ENCODE peak calls at places on chromosomes 6 and 20, in four cellular contexts. H, J, M and R are unnamed samples.
A peak's percentile ranks its signal among the peaks of the same experiment; 100 is the strongest.

GRCh38 chr6:46816626-46817025 is 23.4 kb downstream of the MEP1A start:
- DNase-seq in M (no peak), J (no peak), H (no peak), R (no peak)

GRCh38 chr6:97459986-97460385 is 177.0 kb upstream of the MMS22L start:
- DNase-seq in M (no peak), H (no peak), J (no peak), R (no peak)

GRCh38 chr6:40295251-40295949 is 291.8 kb downstream of the LRFN2 start:
- DNase-seq in H (no peak), M (no peak), J (no peak), R (no peak)

GRCh38 chr20:36481380-36482043 is 59.8 kb upstream of the MYL9 start:
- DNase-seq in H (no peak), J (no peak), M (no peak), R (no peak)

GRCh38 chr6:147674093-147674492 is 165.6 kb downstream of the SAMD5 start:
- DNase-seq in H (no peak), J (no peak), M (no peak), R (no peak)

GRCh38 chr20:57633945-57634491 is 13.8 kb upstream of the ZBP1 start:
- DNase-seq in J (no peak), H (peak; percentile 67), M (no peak), R (no peak)

GRCh38 chr6:72911463-72912153 is 289.7 kb downstream of the KCNQ5 start:
- DNase-seq in H (no peak), J (no peak), M (no peak), R (no peak)

GRCh38 chr20:62804632-62805364 is at the start of gene OGFR:
- DNase-seq in M (peak; percentile 55), H (peak; percentile 75), J (peak; percentile 62), R (no peak)

GRCh38 chr6:27791182-27791939 is 120.8 kb downstream of the OR2B2 start:
- DNase-seq in H (no peak), M (peak; percentile 86), J (peak; percentile 10), R (peak; percentile 53)

GRCh38 chr6:208973-209372 is 83.3 kb upstream of the DUSP22 start:
- DNase-seq in M (no peak), J (no peak), H (no peak), R (no peak)

GRCh38 chr6:15892369-15892768 is 229.5 kb upstream of the DTNBP1 start:
- DNase-seq in M (no peak), H (no peak), J (no peak), R (no peak)

GRCh38 chr6:119442776-119443184 is 93.2 kb upstream of the MAN1A1 start:
- DNase-seq in M (no peak), J (no peak), H (no peak), R (no peak)

GRCh38 chr6:8084586-8084985 is 17.8 kb downstream of the EEF1E1 start:
- DNase-seq in J (no peak), M (no peak), H (no peak), R (no peak)

GRCh38 chr6:112636650-112637260 is 289.6 kb downstream of the RFPL4B start:
- DNase-seq in H (no peak), J (no peak), M (peak; percentile 77), R (peak; percentile 55)

GRCh38 chr6:95572098-95572497 is 5.2 kb upstream of the MANEA start:
- DNase-seq in J (no peak), H (no peak), M (no peak), R (no peak)

GRCh38 chr20:8562356-8562755 is 430.3 kb downstream of the PLCB1 start:
- DNase-seq in H (no peak), M (no peak), J (no peak), R (no peak)

GRCh38 chr6:43937236-43938177 is 167.5 kb downstream of the VEGFA start:
- DNase-seq in H (no peak), M (no peak), J (peak; percentile 96), R (no peak)

GRCh38 chr6:87623248-87623647 is 33.3 kb downstream of the ORC3 start:
- DNase-seq in J (no peak), M (no peak), H (no peak), R (peak; percentile 23)

GRCh38 chr6:13177617-13178506 is 150.5 kb downstream of the TBC1D7 start:
- DNase-seq in J (no peak), M (no peak), H (no peak), R (no peak)

GRCh38 chr6:139882977-139883728 is 508.7 kb upstream of the CITED2 start:
- DNase-seq in J (peak; percentile 59), H (no peak), M (peak; percentile 15), R (no peak)

GRCh38 chr6:121305957-121306607 is 28.2 kb downstream of the TBC1D32 start:
- DNase-seq in H (no peak), J (peak; percentile 50), M (no peak), R (no peak)

GRCh38 chr6:134577998-134578397 is 260.1 kb upstream of the SGK1 start:
- DNase-seq in H (no peak), J (peak; percentile 16), M (no peak), R (no peak)

GRCh38 chr6:161434921-161435411 is 161.1 kb upstream of the AGPAT4 start:
- DNase-seq in M (peak; percentile 83), J (no peak), H (no peak), R (peak; percentile 93)

GRCh38 chr6:29762051-29762450 is 38.8 kb downstream of the HLA-F start:
- DNase-seq in M (no peak), J (no peak), H (no peak), R (no peak)

GRCh38 chr20:9214676-9215075 is 145.8 kb downstream of the PLCB4 start:
- DNase-seq in M (no peak), J (no peak), H (no peak), R (peak; percentile 93)

GRCh38 chr6:54654376-54654775 is 192.2 kb upstream of the FAM83B start:
- DNase-seq in J (no peak), H (no peak), M (no peak), R (no peak)

GRCh38 chr20:11952621-11953020 is 34.9 kb downstream of the BTBD3 start:
- DNase-seq in M (no peak), H (no peak), J (no peak), R (no peak)

GRCh38 chr6:55293116-55293515 is 34.2 kb upstream of the GFRAL start:
- DNase-seq in H (no peak), M (no peak), J (peak; percentile 5), R (no peak)

GRCh38 chr6:32879691-32880090 is 25.7 kb downstream of the PSMB9 start:
- DNase-seq in H (no peak), M (no peak), J (no peak), R (no peak)

GRCh38 chr6:39887692-39888450 is 46.4 kb downstream of the MOCS1 start:
- DNase-seq in M (peak; percentile 80), H (no peak), J (peak; percentile 28), R (peak; percentile 59)

GRCh38 chr20:37364013-37364926 is 18.3 kb downstream of the SRC start:
- DNase-seq in M (no peak), H (no peak), J (no peak), R (no peak)

GRCh38 chr20:15867899-15868298 is 705.3 kb downstream of the KIF16B start:
- DNase-seq in M (no peak), H (no peak), J (no peak), R (no peak)

GRCh38 chr6:81792826-81793225 is 40.3 kb upstream of the TENT5A start:
- DNase-seq in H (no peak), M (no peak), J (no peak), R (no peak)

GRCh38 chr6:99458319-99458718 is 33.2 kb upstream of the PNISR start:
- DNase-seq in H (no peak), J (peak; percentile 4), M (no peak), R (no peak)

GRCh38 chr6:42100029-42100901 is 42.2 kb downstream of the C6orf132 start:
- DNase-seq in M (peak; percentile 50), H (no peak), J (no peak), R (no peak)

GRCh38 chr6:46590765-46591164 is 61.9 kb downstream of the CYP39A1 start:
- DNase-seq in H (no peak), M (no peak), J (no peak), R (no peak)

GRCh38 chr6:130367767-130368166 is 1.9 kb downstream of the TMEM200A start:
- DNase-seq in J (no peak), M (no peak), H (no peak), R (no peak)

GRCh38 chr6:84768442-84769174 is 4.2 kb upstream of the TBX18 start:
- DNase-seq in M (peak; percentile 86), H (no peak), J (no peak), R (no peak)
- H3K4me3 ChIP-seq in M (peak overlapping the region; percentile 36), H (no peak overlapping the region), J (no peak overlapping the region), R (peak overlapping the region; percentile 48)

GRCh38 chr20:3744806-3745685 is 12.6 kb downstream of the HSPA12B start:
- DNase-seq in M (no peak), H (peak; percentile 66), J (peak; percentile 84), R (no peak)

GRCh38 chr20:3744037-3744436 is 11.6 kb downstream of the HSPA12B start:
- DNase-seq in H (no peak), M (no peak), J (no peak), R (no peak)

GRCh38 chr20:3747471-3747870 is 15.0 kb downstream of the HSPA12B start:
- DNase-seq in J (no peak), H (no peak), M (no peak), R (no peak)

GRCh38 chr20:3748073-3748472 is 15.6 kb downstream of the HSPA12B start:
- DNase-seq in M (no peak), H (no peak), J (no peak), R (no peak)

GRCh38 chr20:3745686-3746173 is 13.2 kb downstream of the HSPA12B start:
- DNase-seq in M (no peak), J (no peak), H (no peak), R (no peak)
- H3K4me3 ChIP-seq in M (no peak overlapping the region), J (no peak overlapping the region), H (no peak overlapping the region), R (no peak overlapping the region)

GRCh38 chr20:44722990-44723389 is 7.8 kb downstream of the CCN5 start:
- DNase-seq in H (no peak), J (no peak), M (no peak), R (no peak)

GRCh38 chr20:44719841-44720240 is 4.7 kb downstream of the CCN5 start:
- DNase-seq in H (no peak), J (no peak), M (no peak), R (no peak)

GRCh38 chr20:44720617-44720993 is 5.4 kb downstream of the CCN5 start:
- DNase-seq in J (no peak), M (peak; percentile 65), H (no peak), R (no peak)

GRCh38 chr20:44721785-44722054 is 6.6 kb downstream of the CCN5 start:
- DNase-seq in H (no peak), M (no peak), J (no peak), R (no peak)

GRCh38 chr20:44720994-44721784 is 6.0 kb downstream of the CCN5 start:
- DNase-seq in M (peak; percentile 69), H (no peak), J (no peak), R (no peak)
- H3K4me3 ChIP-seq in M (no peak overlapping the region), H (no peak overlapping the region), J (no peak overlapping the region), R (no peak overlapping the region)

DNA sequence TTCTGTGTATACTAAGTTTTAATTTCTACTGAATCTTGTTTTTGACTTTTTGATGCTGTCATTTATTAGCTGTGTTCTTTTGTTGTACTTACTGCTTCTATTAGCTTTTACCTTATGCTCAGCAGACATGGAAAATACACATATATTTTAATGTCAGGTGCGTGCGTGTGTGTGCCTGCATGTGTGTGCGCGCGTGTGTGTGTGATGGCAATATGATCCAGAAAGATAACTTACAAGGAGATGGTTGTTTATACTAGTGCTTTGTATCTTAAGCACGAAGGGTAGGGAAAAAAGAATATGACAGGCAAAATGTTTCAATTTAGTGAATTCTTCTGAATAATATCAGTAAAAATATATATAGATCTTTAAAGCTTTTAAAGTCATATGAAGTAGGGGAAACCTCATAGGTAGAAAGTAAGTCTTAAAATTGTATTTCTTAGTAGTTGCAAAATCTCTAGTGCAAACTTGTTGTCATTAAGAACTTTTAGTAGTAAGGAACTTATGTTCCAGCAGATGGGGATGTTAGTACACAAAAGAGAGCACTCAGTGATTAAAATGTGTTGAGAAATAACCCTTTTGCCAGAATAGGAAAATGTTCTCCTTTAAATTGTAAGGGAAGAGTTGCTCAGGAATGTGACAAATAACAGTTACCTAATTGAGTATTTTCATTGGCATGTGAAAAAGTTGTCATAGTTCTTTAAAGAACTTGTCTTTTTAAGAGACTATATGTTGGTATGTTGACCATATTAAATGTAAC is 13.2 kb downstream of the QKI start:
- DNase-seq in M (peak; percentile 51), H (no peak), J (no peak), R (peak; percentile 62)
- H3K4me3 ChIP-seq in M (no peak overlapping the region), H (no peak overlapping the region), J (no peak overlapping the region), R (no peak overlapping the region)